ENCODE peak calls at places on chromosomes 1 and 21, in five cellular contexts. G is upper lobe of right lung, Q is progenitor cell of endocrine pancreas, E is dorsolateral prefrontal cortex, A is heart left ventricle. H is an unnamed sample.

GRCh38 chr1:94342416-94342815 is 75.8 kb upstream of the ABCD3 start:
- DNase-seq in G (no peak), Q (no peak), A (no peak), E (no peak), H (no peak)

GRCh38 chr21:30434033-30434631 is 4.1 kb downstream of the KRTAP13-4 start:
- DNase-seq in A (no peak), E (no peak), Q (peak), G (no peak), H (peak)

GRCh38 chr1:220448217-220448616 is 79.7 kb upstream of the MARK1 start:
- DNase-seq in E (no peak), A (no peak), G (no peak), Q (no peak), H (no peak)

GRCh38 chr1:26695417-26696190 is at the start of gene ARID1A:
- DNase-seq in Q (peak), A (peak), G (peak), E (peak), H (peak)

GRCh38 chr1:43214465-43215444 is 42.6 kb downstream of the CFAP57 start:
- DNase-seq in A (no peak), E (no peak), G (no peak), Q (no peak), H (peak)

GRCh38 chr1:159923203-159924024 is 1.9 kb downstream of the TAGLN2 start:
- DNase-seq in E (no peak), A (peak), Q (peak), G (peak), H (peak)

GRCh38 chr1:3060112-3060511 is 8.9 kb upstream of the PRDM16 start:
- DNase-seq in A (no peak), E (no peak), Q (no peak), G (peak), H (no peak)

GRCh38 chr21:34983680-34984086 is 65.4 kb downstream of the RUNX1 start:
- DNase-seq in E (no peak), A (no peak), Q (no peak), G (no peak), H (peak)

GRCh38 chr1:151593651-151594625 is 17.9 kb upstream of the SNX27 start:
- DNase-seq in G (peak), E (peak), Q (peak), A (peak), H (peak)

GRCh38 chr1:183676515-183677189 is 23.5 kb upstream of the APOBEC4 start:
- DNase-seq in E (no peak), G (no peak), A (no peak), Q (no peak), H (peak)

GRCh38 chr1:36309397-36309796 is 3.2 kb downstream of the SH3D21 start:
- DNase-seq in E (no peak), Q (no peak), G (no peak), A (no peak), H (no peak)

GRCh38 chr1:98121661-98122060 is 200.8 kb upstream of the DPYD start:
- DNase-seq in E (no peak), Q (no peak), A (no peak), G (no peak), H (no peak)

GRCh38 chr1:101474039-101474665 is 237.3 kb downstream of the S1PR1 start:
- DNase-seq in E (no peak), A (no peak), Q (no peak), G (no peak), H (peak)

GRCh38 chr1:155979525-155980343 is 1.4 kb upstream of the ARHGEF2 start:
- DNase-seq in G (no peak), Q (no peak), A (peak), E (no peak), H (no peak)

GRCh38 chr1:112704908-112705627 is 1.9 kb downstream of the RHOC start:
- DNase-seq in G (peak), Q (peak), E (no peak), A (peak), H (peak)

GRCh38 chr1:153919879-153920852 is 2.6 kb downstream of the GATAD2B start:
- DNase-seq in A (no peak), G (peak), E (no peak), Q (no peak), H (peak)

GRCh38 chr1:119390499-119390898 is 21.9 kb downstream of the HAO2 start:
- DNase-seq in Q (no peak), G (no peak), E (no peak), A (no peak), H (no peak)

GRCh38 chr1:227942021-227942715 is 5.6 kb downstream of the WNT9A start:
- DNase-seq in E (no peak), Q (peak), A (no peak), G (peak), H (no peak)
- TF ChIP-seq CTCF in E (no peak), Q (peak), A (no peak), G (no peak), H (no peak)

DNA sequence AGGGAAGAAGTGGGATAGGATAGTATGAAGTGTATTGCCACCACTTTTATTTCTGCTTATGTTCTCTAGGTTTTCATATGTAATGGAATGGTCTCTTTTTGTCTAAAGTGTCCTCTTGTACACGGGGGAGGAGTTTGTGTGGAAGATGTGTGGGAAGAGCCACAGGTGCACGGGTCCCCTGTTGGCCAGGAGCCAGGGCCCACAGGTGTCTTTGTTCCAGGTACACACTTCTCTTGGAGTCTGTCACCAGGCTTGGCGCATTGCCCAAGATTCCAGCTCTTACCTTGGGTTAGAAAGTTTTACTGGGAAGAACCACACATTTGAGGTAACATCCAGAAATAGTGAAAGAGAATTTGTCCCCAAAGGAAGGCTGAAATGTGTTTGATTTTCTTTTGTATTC is 10.5 kb downstream of the TENT5C start:
- DNase-seq in G (no peak), A (no peak), E (no peak), Q (no peak), H (no peak)
- TF ChIP-seq CTCF in G (no peak), A (no peak), E (no peak), Q (no peak), H (no peak)

GRCh38 chr1:23854568-23854967 is 13.5 kb downstream of the FUCA1 start:
- DNase-seq in E (no peak), Q (no peak), A (no peak), G (no peak), H (peak)
- TF ChIP-seq CTCF in E (no peak), Q (no peak), A (peak), G (peak), H (peak)

DNA sequence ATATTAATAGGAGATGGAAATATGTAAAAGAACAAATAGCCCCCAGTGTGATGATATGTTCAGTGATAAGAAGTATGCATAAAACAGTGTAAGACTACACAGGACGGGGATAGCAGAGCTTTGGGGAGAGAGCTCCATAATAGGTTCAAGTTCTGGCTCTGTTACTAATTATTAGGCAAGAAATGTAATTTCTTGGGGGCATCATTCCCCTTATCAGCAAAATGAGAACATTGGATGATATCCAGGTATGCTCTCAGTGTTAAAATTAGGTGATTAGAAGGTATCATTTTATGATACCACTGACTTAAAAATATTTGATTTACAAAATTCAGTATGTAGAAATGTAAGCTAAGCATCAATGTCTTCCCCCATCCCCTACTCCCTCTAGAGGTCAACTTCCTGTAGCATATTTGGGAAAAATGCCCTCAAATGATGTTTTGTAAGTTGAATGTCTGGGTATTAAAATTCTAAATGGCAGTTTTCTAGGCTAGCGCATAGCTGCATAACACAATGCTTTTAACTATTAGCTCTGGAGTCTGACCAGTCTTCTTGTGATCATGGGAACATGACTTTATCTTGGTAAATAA is 585.7 kb upstream of the CAMK1G start:
- DNase-seq in G (no peak), E (no peak), A (no peak), Q (no peak), H (peak)
- TF ChIP-seq CTCF in G (peak), E (no peak), A (peak), Q (peak), H (peak)

DNA sequence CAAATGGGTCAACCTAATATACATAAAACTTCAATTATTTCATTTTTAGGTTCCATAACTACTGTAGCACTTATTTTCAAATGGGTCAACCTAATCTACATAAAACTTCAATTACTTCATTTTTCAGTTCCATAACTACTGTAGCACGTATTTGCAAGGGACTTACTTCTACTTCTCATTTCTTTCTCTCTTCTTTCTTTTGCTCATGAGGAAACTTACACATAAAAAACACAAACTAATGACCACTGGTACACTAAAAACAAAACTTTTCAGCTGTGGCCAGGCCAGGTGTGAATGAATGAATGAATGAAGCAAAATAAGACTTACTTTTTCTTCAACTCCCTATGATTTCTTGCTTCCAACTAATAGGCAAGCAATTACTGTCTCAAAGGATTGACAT is 11.7 kb downstream of the SYDE2 start:
- DNase-seq in Q (no peak), G (no peak), E (no peak), A (no peak), H (no peak)
- TF ChIP-seq CTCF in Q (no peak), G (no peak), E (no peak), A (no peak), H (no peak)

GRCh38 chr1:110347182-110347893 is 8.2 kb downstream of the RBM15 start:
- DNase-seq in G (no peak), A (no peak), E (no peak), Q (no peak), H (no peak)

GRCh38 chr1:110348050-110348449 is 8.9 kb downstream of the RBM15 start:
- DNase-seq in G (no peak), E (no peak), A (no peak), Q (no peak), H (no peak)

GRCh38 chr1:110345480-110345879 is 6.3 kb downstream of the RBM15 start:
- DNase-seq in E (no peak), G (no peak), A (no peak), Q (no peak), H (no peak)

GRCh38 chr1:110348771-110349170 is 9.6 kb downstream of the RBM15 start:
- DNase-seq in E (no peak), A (no peak), Q (no peak), G (no peak), H (no peak)

GRCh38 chr1:110346690-110347089 is 7.5 kb downstream of the RBM15 start:
- DNase-seq in Q (no peak), G (no peak), E (no peak), A (no peak), H (no peak)
- TF ChIP-seq CTCF in Q (no peak), G (no peak), E (no peak), A (no peak), H (no peak)

GRCh38 chr1:31517301-31517700 is 59.0 kb upstream of the TINAGL1 start:
- DNase-seq in A (no peak), E (no peak), Q (no peak), G (peak), H (no peak)
- TF ChIP-seq CTCF in A (no peak), E (no peak), Q (no peak), G (no peak), H (no peak)

H was measured in fibroblast of mammary gland.